ENCODE peak calls at places on chromosomes 4 and X, in eight cellular contexts. X, E, K, M, A, H, N and W are unnamed samples.
A peak's percentile ranks its signal among the peaks of the same experiment; 100 is the strongest.

GRCh38 chr4:78659264-78659663 is 107.7 kb downstream of the ANXA3 start:
- DNase-seq in X (no peak), E (no peak), K (no peak), M (no peak), A (no peak), H (no peak), N (peak; percentile 47), W (no peak)

GRCh38 chrX:70042399-70043371 is 7.1 kb downstream of the AWAT2 start:
- DNase-seq in X (peak; percentile 2), E (peak; percentile 30), K (no peak), M (no peak), A (no peak), H (no peak), N (no peak), W (no peak)

GRCh38 chrX:53685711-53686110 is 808 bp downstream of the HUWE1 start:
- DNase-seq in X (no peak), E (no peak), K (no peak), M (no peak), A (peak; percentile 18), H (no peak), N (no peak), W (no peak)

GRCh38 chr4:118177121-118177520 is 142.8 kb downstream of the NDST3 start:
- DNase-seq in X (no peak), E (no peak), K (no peak), M (no peak), A (no peak), H (no peak), N (peak; percentile 22), W (no peak)

GRCh38 chr4:180664766-180665368 is 1578.3 kb upstream of the TENM3 start:
- DNase-seq in X (peak; percentile 47), E (peak; percentile 81), K (peak; percentile 72), M (peak; percentile 67), A (peak; percentile 92), H (peak; percentile 25), N (peak; percentile 82), W (peak; percentile 63)

GRCh38 chr4:94484818-94485217 is 33.1 kb downstream of the PDLIM5 start:
- DNase-seq in X (no peak), E (no peak), K (no peak), M (no peak), A (no peak), H (no peak), N (no peak), W (no peak)

GRCh38 chr4:73730854-73731253 is 9.5 kb upstream of the CXCL8 start:
- DNase-seq in X (no peak), E (no peak), K (no peak), M (no peak), A (no peak), H (no peak), N (no peak), W (no peak)

GRCh38 chr4:172982151-172982590 is 186.4 kb upstream of the GALNT7 start:
- DNase-seq in X (peak; percentile 63), E (peak; percentile 90), K (no peak), M (no peak), A (no peak), H (peak; percentile 33), N (peak; percentile 83), W (peak; percentile 99)

GRCh38 chrX:44244008-44244407 is 99.5 kb downstream of the EFHC2 start:
- DNase-seq in X (no peak), E (peak; percentile 35), K (peak; percentile 6), M (no peak), A (peak; percentile 3), H (no peak), N (peak; percentile 32), W (peak; percentile 26)

GRCh38 chr4:44740201-44740600 is 13.8 kb upstream of the GNPDA2 start:
- DNase-seq in X (no peak), E (no peak), K (no peak), M (no peak), A (no peak), H (no peak), N (no peak), W (no peak)

GRCh38 chr4:127559981-127560380 is 72.8 kb upstream of the INTU start:
- DNase-seq in X (no peak), E (no peak), K (no peak), M (no peak), A (no peak), H (no peak), N (no peak), W (no peak)

GRCh38 chr4:21181716-21182115 is 481.5 kb downstream of the PACRGL start:
- DNase-seq in X (no peak), E (no peak), K (no peak), M (no peak), A (no peak), H (no peak), N (peak; percentile 6), W (peak; percentile 13)

GRCh38 chrX:85243761-85244410 is at the start of the genes SATL1 and ZNF711:
- DNase-seq in X (peak; percentile 0), E (peak; percentile 51), K (peak; percentile 73), M (peak; percentile 84), A (peak; percentile 58), H (no peak), N (peak; percentile 73), W (peak; percentile 2)

GRCh38 chr4:132396636-132397035 is 752.5 kb upstream of the PCDH10 start:
- DNase-seq in X (no peak), E (no peak), K (no peak), M (no peak), A (no peak), H (no peak), N (peak; percentile 73), W (no peak)

GRCh38 chrX:10484683-10485247 is 135.6 kb downstream of the MID1 start:
- DNase-seq in X (no peak), E (peak; percentile 61), K (no peak), M (no peak), A (no peak), H (no peak), N (peak; percentile 69), W (peak; percentile 79)

GRCh38 chr4:139419388-139419914 is 34.5 kb upstream of the RAB33B start:
- DNase-seq in X (no peak), E (no peak), K (no peak), M (no peak), A (peak; percentile 21), H (no peak), N (peak; percentile 95), W (peak; percentile 72)

GRCh38 chrX:281166-281999 is at the start of gene PLCXD1:
- DNase-seq in X (no peak), E (peak; percentile 96), K (peak; percentile 73), M (peak; percentile 97), A (peak; percentile 84), H (no peak), N (peak; percentile 24), W (no peak)

GRCh38 chrX:49001521-49002090 is 458 bp downstream of the GRIPAP1 start:
- DNase-seq in X (peak; percentile 0), E (peak; percentile 50), K (peak; percentile 18), M (peak; percentile 50), A (peak; percentile 79), H (peak; percentile 12), N (peak; percentile 43), W (peak; percentile 52)

GRCh38 chr4:105088110-105088879 is 58.4 kb upstream of the TET2 start:
- DNase-seq in X (peak; percentile 22), E (peak; percentile 5), K (no peak), M (peak; percentile 48), A (no peak), H (no peak), N (peak; percentile 98), W (peak; percentile 75)

GRCh38 chrX:134670241-134670811 is 12.1 kb upstream of the PLAC1 start:
- DNase-seq in X (peak; percentile 88), E (peak; percentile 94), K (no peak), M (no peak), A (no peak), H (no peak), N (peak; percentile 92), W (peak; percentile 80)

GRCh38 chr4:38135201-38135600 is 175.0 kb downstream of the PTTG2 start:
- DNase-seq in X (no peak), E (no peak), K (no peak), M (no peak), A (no peak), H (no peak), N (no peak), W (no peak)

GRCh38 chr4:38133711-38134480 is 173.7 kb downstream of the PTTG2 start:
- DNase-seq in X (no peak), E (no peak), K (no peak), M (no peak), A (no peak), H (no peak), N (no peak), W (no peak)

GRCh38 chr4:38132140-38132673 is 172.0 kb downstream of the PTTG2 start:
- DNase-seq in X (no peak), E (no peak), K (no peak), M (no peak), A (no peak), H (peak; percentile 100), N (peak; percentile 99), W (peak; percentile 99)

GRCh38 chr4:38131371-38132139 is 171.4 kb downstream of the PTTG2 start:
- DNase-seq in X (no peak), E (no peak), K (peak; percentile 37), M (peak; percentile 77), A (no peak), H (peak; percentile 84), N (peak; percentile 72), W (peak; percentile 72)

GRCh38 chr4:38132843-38133662 is 172.9 kb downstream of the PTTG2 start:
- DNase-seq in X (no peak), E (peak; percentile 14), K (no peak), M (no peak), A (no peak), H (peak; percentile 17), N (no peak), W (no peak)
- H3K27ac ChIP-seq in X (no peak overlapping the region), E (no peak overlapping the region), K (no peak overlapping the region), M (no peak overlapping the region), A (no peak overlapping the region), H (peak overlapping the region; percentile 57), N (no peak overlapping the region), W (peak overlapping the region; percentile 99)

GRCh38 chr4:7067147-7067522 is 729 bp downstream of the GRPEL1 start:
- DNase-seq in X (no peak), E (peak; percentile 12), K (no peak), M (no peak), A (no peak), H (no peak), N (no peak), W (no peak)
- H3K4me2 ChIP-seq in X (peak overlapping the region; percentile 94), E (peak overlapping the region; percentile 90), K (peak overlapping the region; percentile 88), M (peak overlapping the region; percentile 91), A (peak overlapping the region; percentile 86), H (peak overlapping the region; percentile 97), N (peak overlapping the region; percentile 86), W (peak overlapping the region; percentile 92)

GRCh38 chr4:140735317-140735716 is 20.9 kb downstream of the TBC1D9 start:
- DNase-seq in X (no peak), E (no peak), K (no peak), M (no peak), A (no peak), H (no peak), N (no peak), W (no peak)
- H3K27ac ChIP-seq in X (no peak overlapping the region), E (no peak overlapping the region), K (no peak overlapping the region), M (no peak overlapping the region), A (no peak overlapping the region), H (no peak overlapping the region), N (no peak overlapping the region), W (no peak overlapping the region)

DNA sequence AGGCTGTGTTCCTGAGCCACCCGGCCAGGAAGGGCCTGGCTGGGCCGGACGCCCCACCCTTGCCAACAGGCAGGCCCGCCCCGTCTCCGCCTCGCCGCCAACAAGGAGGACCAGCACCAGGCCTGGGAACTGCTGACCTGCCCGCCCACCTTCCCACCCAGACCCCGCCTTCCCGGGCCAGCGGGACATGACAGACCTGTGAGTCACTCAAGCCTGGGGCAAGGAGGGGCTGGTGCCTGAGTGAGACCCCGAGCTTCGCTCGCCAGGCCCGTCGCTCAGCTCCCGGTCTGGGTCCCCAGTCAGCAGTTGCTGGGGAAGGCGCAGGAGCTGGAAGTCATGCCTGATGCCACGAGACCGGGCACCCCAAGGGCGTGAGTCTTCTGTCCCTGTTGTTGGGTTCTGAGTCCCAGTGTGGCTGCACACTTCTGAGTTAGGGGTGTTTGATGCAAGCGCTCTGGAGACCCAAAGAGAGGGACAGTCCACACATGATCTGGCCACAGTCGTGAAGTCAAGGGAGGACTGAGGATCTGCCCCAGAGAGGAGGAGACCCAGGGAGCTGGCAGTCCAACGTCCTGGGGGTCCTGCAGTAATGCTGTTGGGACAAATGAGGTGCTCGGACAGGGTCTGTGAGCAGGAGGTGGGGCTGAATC is at the start of gene DNASE1L1:
- DNase-seq in X (peak; percentile 98), E (peak; percentile 91), K (peak; percentile 69), M (peak; percentile 97), A (no peak), H (no peak), N (peak; percentile 90), W (peak; percentile 55)
- H3K4me2 ChIP-seq in X (peak within 1 kb of the TSS; percentile 94), E (peak within 1 kb of the TSS; percentile 93), K (peak within 1 kb of the TSS; percentile 14), M (peak within 1 kb of the TSS; percentile 20), A (peak within 1 kb of the TSS; percentile 60), H (peak within 1 kb of the TSS; percentile 33), N (peak within 1 kb of the TSS; percentile 44), W (peak within 1 kb of the TSS; percentile 57)